ENCODE peak calls at places on chromosome 10, in ten cellular contexts. M is upper lobe of right lung, B is uterus, E is left ventricle myocardium inferior, G is stomach, J is endodermal cell, N is BE2C, K is heart left ventricle, W is A549, D is PC-3. H is an unnamed sample. For H3K9me3, the result is how much of the 10 kb centered on the place peaks cover.

GRCh38 chr10:121088524-121088923 is 237.4 kb downstream of the WDR11 start:
- DNase-seq in J (peak), M (no peak), G (no peak), D (peak), W (peak), N (peak), K (no peak), E (no peak), B (no peak), H (no peak)

GRCh38 chr10:77351386-77351785 is 286.2 kb downstream of the KCNMA1 start:
- DNase-seq in W (no peak), G (no peak), B (no peak), M (no peak), K (no peak), J (no peak), D (peak), E (no peak), N (peak), H (no peak)

GRCh38 chr10:110610308-110610774 is 33.8 kb upstream of the RBM20 start:
- DNase-seq in D (peak), N (peak), B (no peak), W (peak), K (no peak), G (no peak), J (peak), E (no peak), M (no peak), H (no peak)

GRCh38 chr10:124697443-124697836 is 46.7 kb downstream of the FAM53B start:
- DNase-seq in W (no peak), J (no peak), G (no peak), B (no peak), K (peak), E (no peak), N (no peak), D (no peak), M (peak), H (no peak)

GRCh38 chr10:92291610-92291859 is 568 bp downstream of the MARCHF5 start:
- DNase-seq in B (no peak), J (no peak), D (no peak), N (no peak), E (no peak), W (no peak), G (no peak), M (no peak), K (no peak), H (no peak)

GRCh38 chr10:30803901-30804322 is 174.4 kb upstream of the LYZL2 start:
- DNase-seq in W (no peak), D (no peak), G (no peak), M (no peak), E (peak), B (peak), N (no peak), K (peak), J (no peak), H (no peak)

GRCh38 chr10:36790000-36790399 is 335.4 kb upstream of the ANKRD30A start:
- DNase-seq in D (no peak), E (no peak), G (no peak), B (no peak), J (no peak), W (no peak), K (no peak), M (no peak), N (no peak), H (no peak)

GRCh38 chr10:17643339-17643754 is 604 bp upstream of the STAM start:
- DNase-seq in N (peak), G (peak), W (peak), B (no peak), E (peak), K (peak), D (peak), J (no peak), M (peak), H (peak)

GRCh38 chr10:24303522-24304310 is 94.8 kb downstream of the KIAA1217 start:
- DNase-seq in G (no peak), M (no peak), N (no peak), D (no peak), K (no peak), J (no peak), E (no peak), W (no peak), B (no peak), H (no peak)
- TF ChIP-seq CTCF in G (no peak), M (no peak), N (no peak), D (no peak), K (no peak), J (no peak), E (no peak), W (no peak), B (no peak), H (no peak)

GRCh38 chr10:129107525-129107924 is 359.5 kb upstream of the MGMT start:
- DNase-seq in N (no peak), J (no peak), G (no peak), D (no peak), B (no peak), M (no peak), W (no peak), K (no peak), E (no peak), H (no peak)
- H3K9me3 ChIP-seq in N (under half), J (under half), G (under half), D (under half), B (under half), M (under half), W (under half), K (under half), E (under half), H (under half)

DNA sequence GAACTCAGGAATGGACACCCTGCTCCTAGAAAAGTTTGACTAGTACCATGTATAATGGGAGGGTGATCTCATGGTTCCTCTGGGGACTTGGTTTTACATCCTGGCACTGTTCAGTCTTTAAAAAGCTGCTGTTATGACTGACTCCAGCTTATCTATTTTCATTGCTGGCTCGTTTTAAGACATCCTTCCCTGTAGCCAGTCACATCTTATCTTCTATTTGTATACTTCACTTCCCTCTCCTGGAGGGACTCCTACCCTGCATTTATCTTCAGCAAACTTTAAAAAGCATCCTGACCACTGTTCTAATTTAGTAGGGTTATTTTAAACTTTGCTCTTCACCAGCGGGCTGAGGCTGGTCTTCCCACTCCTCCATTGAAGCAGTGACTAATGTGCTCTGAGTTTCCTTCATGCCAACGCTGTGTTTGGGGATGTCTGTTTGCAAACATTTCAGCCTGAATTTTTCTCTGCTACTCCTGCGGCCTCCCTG is 72.9 kb upstream of the ARMC3 start:
- DNase-seq in D (no peak), W (no peak), B (no peak), M (no peak), N (no peak), E (no peak), G (no peak), J (no peak), K (no peak), H (no peak)
- TF ChIP-seq CTCF in D (no peak), W (no peak), B (no peak), M (peak), N (no peak), E (peak), G (no peak), J (no peak), K (peak), H (no peak)

GRCh38 chr10:42490368-42490767 is 148.0 kb downstream of the ZNF33B start:
- DNase-seq in K (no peak), B (no peak), M (no peak), J (no peak), E (no peak), D (no peak), N (no peak), W (no peak), G (no peak), H (no peak)
- H3K9me3 ChIP-seq in K (under half), B (under half), M (under half), J (half or more), E (under half), D (under half), N (under half), W (under half), G (under half), H (under half)

DNA sequence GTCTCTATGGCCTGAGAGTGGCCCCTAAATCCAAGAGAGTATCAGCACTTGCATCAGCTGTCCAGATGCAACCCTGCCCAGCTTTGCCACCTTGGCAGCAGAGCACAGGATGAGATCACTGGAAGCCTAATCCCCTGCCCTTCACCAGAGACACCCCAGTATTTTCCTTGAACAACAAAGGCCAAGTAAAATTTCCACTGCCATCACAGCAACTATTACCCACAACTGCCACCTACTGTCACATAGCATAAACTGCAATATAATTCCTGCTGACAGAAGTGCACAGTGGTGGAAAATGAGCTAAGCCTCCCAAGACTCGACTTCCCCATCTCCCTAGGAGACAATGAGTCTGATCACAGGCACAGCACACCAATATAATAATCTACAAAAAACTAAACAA is 462.8 kb upstream of the ZWINT start:
- DNase-seq in W (peak), K (no peak), D (peak), J (no peak), M (no peak), G (no peak), N (no peak), E (no peak), B (no peak), H (peak)
- TF ChIP-seq CTCF in W (no peak), K (no peak), D (peak), J (peak), M (peak), G (no peak), N (peak), E (no peak), B (no peak), H (no peak)

GRCh38 chr10:21827308-21827707 is 176.2 kb downstream of the DNAJC1 start:
- DNase-seq in D (no peak), B (no peak), J (no peak), M (no peak), N (no peak), G (no peak), W (no peak), K (no peak), E (no peak), H (no peak)

GRCh38 chr10:21824409-21824808 is 179.1 kb downstream of the DNAJC1 start:
- DNase-seq in B (no peak), G (no peak), N (no peak), W (no peak), D (no peak), M (no peak), E (no peak), K (no peak), J (no peak), H (no peak)

GRCh38 chr10:21823617-21824016 is 179.9 kb downstream of the DNAJC1 start:
- DNase-seq in N (no peak), G (no peak), M (no peak), B (no peak), W (no peak), J (no peak), K (no peak), D (peak), E (no peak), H (no peak)

GRCh38 chr10:21825345-21825744 is 178.2 kb downstream of the DNAJC1 start:
- DNase-seq in E (no peak), M (no peak), K (no peak), W (peak), N (no peak), B (no peak), D (no peak), G (no peak), J (no peak), H (no peak)

DNA sequence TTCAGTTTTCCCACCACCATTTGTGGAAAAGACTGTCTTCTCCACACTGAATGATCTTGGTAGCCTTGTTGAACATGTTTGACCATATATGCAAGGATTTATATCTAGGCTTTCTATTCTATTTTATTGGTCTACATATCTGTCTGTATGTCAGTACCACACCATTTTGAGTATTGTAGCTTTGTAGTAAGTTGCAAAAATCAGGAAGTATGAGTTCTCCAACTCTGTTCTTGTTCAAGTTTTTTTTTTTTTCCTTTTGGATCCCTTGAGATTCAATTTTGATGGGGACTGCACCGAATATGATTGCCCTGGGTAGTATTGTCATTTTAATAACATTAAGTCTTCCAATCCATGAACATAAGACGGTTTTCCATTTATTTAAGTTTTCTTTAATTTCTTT is 176.8 kb downstream of the DNAJC1 start:
- DNase-seq in J (no peak), G (no peak), B (no peak), M (no peak), N (no peak), E (no peak), W (no peak), D (no peak), K (no peak), H (no peak)
- H3K9me3 ChIP-seq in J (half or more), G (under half), B (under half), M (under half), N (under half), E (half or more), W (half or more), D (under half), K (half or more), H (under half)

GRCh38 chr10:97333351-97333600 is 1.3 kb downstream of the FRAT2 start:
- DNase-seq in M (no peak), J (peak), G (no peak), D (no peak), N (peak), B (no peak), W (peak), E (no peak), K (no peak), H (no peak)
- TF ChIP-seq CTCF in M (no peak), J (peak), G (no peak), D (no peak), N (peak), B (no peak), W (no peak), E (no peak), K (no peak), H (no peak)

DNA sequence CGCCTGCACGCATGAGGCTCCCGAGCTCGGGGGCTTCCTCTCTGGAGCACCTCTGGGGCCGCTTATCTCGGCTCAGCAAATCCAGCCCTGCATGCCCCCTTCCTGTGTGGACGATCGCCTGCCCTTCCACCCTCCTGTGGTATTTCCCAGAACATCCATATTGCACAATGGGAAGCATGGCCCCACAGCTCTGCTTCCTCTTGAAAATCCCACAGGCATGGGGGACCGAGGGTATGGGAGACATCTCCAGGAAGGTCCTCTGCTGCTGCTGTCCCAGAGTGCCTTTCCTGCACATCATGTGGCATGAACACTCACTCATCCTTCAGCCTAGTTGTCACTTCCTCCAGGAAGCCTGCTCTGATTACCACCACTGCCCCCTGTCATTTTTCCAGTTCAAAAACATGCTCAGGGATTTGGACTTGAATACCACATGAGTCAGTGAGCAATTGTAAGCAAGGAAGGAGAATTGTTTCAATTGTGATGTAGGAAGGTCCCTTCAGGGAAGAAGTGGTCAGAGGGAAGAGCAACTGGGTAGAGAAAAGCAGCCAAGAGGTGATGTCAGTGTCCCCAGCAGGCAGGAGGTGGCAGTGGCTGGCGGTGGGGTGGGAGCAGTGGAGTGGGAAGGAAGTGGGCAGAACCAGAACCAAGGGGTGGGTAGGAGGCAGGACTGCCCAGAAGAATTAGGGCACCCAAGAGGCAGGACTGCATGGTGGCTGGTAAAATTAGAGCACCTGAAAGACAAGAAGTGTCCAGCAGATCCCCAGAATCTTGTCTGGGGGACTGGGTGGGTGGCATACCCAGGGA is 67.5 kb upstream of the ZMIZ1 start:
- DNase-seq in J (no peak), E (no peak), M (no peak), N (no peak), G (no peak), B (no peak), D (peak), W (no peak), K (no peak), H (no peak)
- H3K9me3 ChIP-seq in J (under half), E (under half), M (under half), N (under half), G (under half), B (under half), D (under half), W (under half), K (under half), H (under half)

GRCh38 chr10:69880301-69881081 is 78.8 kb downstream of the COL13A1 start:
- DNase-seq in G (no peak), D (no peak), B (no peak), K (no peak), W (no peak), N (peak), J (peak), M (no peak), E (no peak), H (no peak)
- TF ChIP-seq CTCF in G (no peak), D (no peak), B (no peak), K (no peak), W (no peak), N (no peak), J (no peak), M (no peak), E (no peak), H (no peak)

GRCh38 chr10:131685576-131685975 is 215.2 kb upstream of the PPP2R2D start:
- DNase-seq in N (no peak), J (no peak), G (no peak), W (no peak), D (no peak), K (no peak), E (no peak), M (peak), B (no peak), H (peak)

GRCh38 chr10:131683281-131683861 is 217.4 kb upstream of the PPP2R2D start:
- DNase-seq in D (no peak), E (no peak), N (no peak), M (peak), B (no peak), J (no peak), K (no peak), G (no peak), W (no peak), H (no peak)

GRCh38 chr10:131683941-131684340 is 216.9 kb upstream of the PPP2R2D start:
- DNase-seq in D (no peak), B (no peak), E (no peak), N (no peak), M (no peak), K (no peak), J (no peak), G (no peak), W (no peak), H (no peak)

GRCh38 chr10:131686781-131687419 is 213.9 kb upstream of the PPP2R2D start:
- DNase-seq in N (no peak), D (no peak), E (no peak), W (no peak), M (no peak), B (no peak), J (peak), G (no peak), K (no peak), H (peak)

GRCh38 chr10:131684976-131685375 is 215.8 kb upstream of the PPP2R2D start:
- DNase-seq in E (no peak), B (no peak), G (no peak), M (peak), J (no peak), N (no peak), K (no peak), D (no peak), W (no peak), H (no peak)
- H3K9me3 ChIP-seq in E (under half), B (under half), G (under half), M (under half), J (under half), N (under half), K (under half), D (under half), W (under half), H (under half)